ENCODE peak calls at places on chromosomes 1 and 21, in six cellular contexts. F is trophoblast cell, J is IMR-90, D is neuronal stem cell, K is H1, X is mesendoderm. M is an unnamed sample.

GRCh38 chr1:234730542-234731370 is 120.8 kb upstream of the IRF2BP2 start:
- DNase-seq in D (no peak), F (no peak), J (no peak), K (no peak), X (peak), M (no peak)

GRCh38 chr1:12709696-12710095 is 6.2 kb upstream of the AADACL3 start:
- DNase-seq in K (no peak), F (peak), J (no peak), X (no peak), D (no peak), M (no peak)

GRCh38 chr1:169896013-169896412 is 2.3 kb upstream of the SCYL3 start:
- DNase-seq in K (no peak), J (no peak), F (no peak), D (no peak), X (no peak), M (no peak)

GRCh38 chr1:46183119-46183842 is 7.0 kb upstream of the P3R3URF start:
- DNase-seq in J (peak), D (no peak), F (peak), X (no peak), K (no peak), M (peak)

GRCh38 chr1:30418426-30419245 is 304.7 kb downstream of the MATN1 start:
- DNase-seq in X (no peak), J (no peak), K (no peak), F (no peak), D (no peak), M (no peak)

GRCh38 chr1:180173952-180174351 is 19.3 kb downstream of the QSOX1 start:
- DNase-seq in K (no peak), F (peak), D (no peak), J (peak), X (no peak), M (no peak)

GRCh38 chr1:221335161-221336101 is 406.5 kb downstream of the DUSP10 start:
- DNase-seq in J (peak), K (no peak), F (peak), X (peak), D (peak), M (peak)

GRCh38 chr1:94259635-94260289 is 22.4 kb upstream of the ARHGAP29 start:
- DNase-seq in K (no peak), F (peak), X (no peak), D (no peak), J (peak), M (no peak)

GRCh38 chr1:169568497-169568896 is 17.8 kb downstream of the F5 start:
- DNase-seq in X (no peak), K (no peak), F (no peak), J (no peak), D (no peak), M (no peak)

GRCh38 chr1:59039551-59039950 is 255.7 kb upstream of the JUN start:
- DNase-seq in F (no peak), X (no peak), J (no peak), D (no peak), K (no peak), M (no peak)

GRCh38 chr1:225440380-225440957 is 12.6 kb upstream of the LBR start:
- DNase-seq in D (no peak), X (no peak), F (no peak), K (no peak), J (no peak), M (no peak)

GRCh38 chr1:150613061-150613920 is 16.1 kb downstream of the ENSA start:
- DNase-seq in D (no peak), K (no peak), X (no peak), J (peak), F (peak), M (peak)

GRCh38 chr1:35079003-35079930 is at the start of gene ZMYM1:
- DNase-seq in X (peak), J (peak), K (peak), F (peak), D (peak), M (peak)

GRCh38 chr1:111735858-111736544 is 3.2 kb downstream of the INKA2 start:
- DNase-seq in K (no peak), X (peak), F (no peak), D (no peak), J (peak), M (peak)

GRCh38 chr1:87148670-87149069 is 180.0 kb upstream of the LMO4 start:
- DNase-seq in D (no peak), F (peak), K (no peak), X (no peak), J (no peak), M (no peak)

GRCh38 chr1:3585940-3586568 is 25.3 kb downstream of the MEGF6 start:
- DNase-seq in F (no peak), X (no peak), D (no peak), J (no peak), K (no peak), M (no peak)

GRCh38 chr21:38042246-38042645 is 126.0 kb upstream of the KCNJ6 start:
- DNase-seq in D (no peak), X (no peak), J (no peak), K (no peak), F (no peak), M (no peak)

GRCh38 chr1:229869687-229870086 is 197.4 kb upstream of the GALNT2 start:
- DNase-seq in D (no peak), F (no peak), K (no peak), X (no peak), J (no peak), M (no peak)

DNA sequence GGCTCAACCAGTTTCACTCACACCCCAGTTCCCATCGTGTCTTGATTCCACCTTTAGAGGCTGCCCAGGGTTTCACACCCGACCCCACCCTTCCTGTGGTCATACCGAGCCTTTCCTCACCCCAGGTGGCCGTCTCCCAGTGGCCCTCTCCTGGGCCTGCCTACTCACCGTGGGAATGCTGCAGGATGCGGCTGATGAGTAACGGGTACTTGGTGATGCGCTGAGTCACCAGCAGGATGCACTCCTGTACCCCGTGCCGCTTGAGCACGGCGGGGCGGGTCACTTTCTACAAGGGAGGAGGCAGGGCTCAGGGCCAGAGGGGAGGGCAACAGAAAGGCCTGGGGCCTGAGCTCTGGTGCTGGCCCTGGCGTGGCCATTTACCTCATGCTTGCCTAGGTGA is 16.4 kb downstream of the ARHGEF2 start:
- DNase-seq in D (no peak), F (peak), X (peak), K (no peak), J (peak), M (peak)
- H3K9ac ChIP-seq in D (no peak), F (no peak), X (no peak), K (no peak), J (no peak), M (peak)

GRCh38 chr1:15196069-15196468 is 42.5 kb downstream of the TMEM51 start:
- DNase-seq in X (no peak), F (no peak), K (no peak), J (no peak), D (no peak), M (no peak)

GRCh38 chr1:15197591-15198447 is 44.3 kb downstream of the TMEM51 start:
- DNase-seq in F (no peak), K (no peak), X (peak), J (no peak), D (no peak), M (no peak)

GRCh38 chr1:15196807-15197530 is 43.4 kb downstream of the TMEM51 start:
- DNase-seq in J (no peak), X (peak), D (no peak), K (no peak), F (no peak), M (no peak)

GRCh38 chr1:15192916-15193550 is 39.5 kb downstream of the TMEM51 start:
- DNase-seq in J (no peak), X (no peak), D (no peak), F (no peak), K (no peak), M (no peak)

GRCh38 chr1:15195420-15196052 is 42.0 kb downstream of the TMEM51 start:
- DNase-seq in D (no peak), J (no peak), X (no peak), K (no peak), F (peak), M (no peak)
- H2BK120ac ChIP-seq in D (no peak), J (no peak), X (no peak), K (no peak), F (no peak), M (no peak)

GRCh38 chr1:246111570-246111969 is 395.5 kb downstream of the SMYD3 start:
- DNase-seq in X (no peak), J (no peak), K (no peak), D (no peak), F (no peak), M (no peak)

GRCh38 chr1:246117066-246117791 is 389.9 kb downstream of the SMYD3 start:
- DNase-seq in X (peak), K (no peak), D (no peak), F (peak), J (peak), M (peak)

GRCh38 chr1:246110343-246111219 is 396.5 kb downstream of the SMYD3 start:
- DNase-seq in X (peak), K (no peak), D (no peak), F (no peak), J (peak), M (peak)

GRCh38 chr1:246113555-246114095 is 393.5 kb downstream of the SMYD3 start:
- DNase-seq in D (no peak), X (peak), J (peak), F (no peak), K (no peak), M (peak)

DNA sequence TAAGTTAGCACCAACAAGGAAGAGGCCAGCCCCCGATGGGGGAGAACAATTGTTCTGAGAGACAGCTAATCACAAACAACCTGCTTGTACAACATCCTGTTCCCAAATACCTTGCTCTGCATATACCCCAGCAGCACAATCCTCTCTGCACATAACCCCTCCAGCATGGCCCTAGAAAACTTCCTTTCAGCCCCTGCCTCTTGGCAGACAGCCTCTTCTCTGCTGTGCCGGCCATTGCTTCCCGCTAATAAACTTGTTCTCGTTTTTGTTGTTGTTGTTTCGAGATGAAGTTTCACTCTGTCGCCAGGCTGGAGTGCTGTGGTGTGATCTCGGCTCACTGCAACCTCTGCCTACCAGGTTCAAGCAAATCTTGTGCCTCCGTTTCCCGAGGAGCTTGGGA is 392.7 kb downstream of the SMYD3 start:
- DNase-seq in D (no peak), J (no peak), K (no peak), X (peak), F (no peak), M (no peak)
- H3K18ac ChIP-seq in D (no peak), J (no peak), K (no peak), X (no peak), F (no peak), M (peak)

DNA sequence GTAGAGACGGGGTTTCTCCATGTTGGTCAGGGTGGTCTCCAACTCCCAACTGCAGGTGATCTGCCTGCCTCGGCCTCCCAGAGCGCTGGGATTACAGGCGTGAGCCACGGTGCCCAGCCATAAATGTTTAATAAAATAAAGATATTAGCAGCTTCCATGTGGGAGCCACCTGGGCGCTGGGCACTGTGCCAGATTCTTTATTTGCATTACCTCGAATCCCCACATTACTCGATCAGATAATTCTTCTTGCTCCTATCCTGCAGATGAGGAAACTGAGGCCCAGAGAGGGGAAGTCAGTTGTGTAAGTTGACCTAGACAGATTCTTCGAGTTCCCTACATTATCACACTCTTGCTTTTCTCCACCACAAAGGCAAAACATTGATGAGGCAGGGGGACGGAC is 24.9 kb upstream of the TENT5B start:
- DNase-seq in X (no peak), J (no peak), D (no peak), F (no peak), K (no peak), M (no peak)
- H3K9ac ChIP-seq in X (no peak), J (no peak), D (no peak), F (no peak), K (no peak), M (no peak)

DNA sequence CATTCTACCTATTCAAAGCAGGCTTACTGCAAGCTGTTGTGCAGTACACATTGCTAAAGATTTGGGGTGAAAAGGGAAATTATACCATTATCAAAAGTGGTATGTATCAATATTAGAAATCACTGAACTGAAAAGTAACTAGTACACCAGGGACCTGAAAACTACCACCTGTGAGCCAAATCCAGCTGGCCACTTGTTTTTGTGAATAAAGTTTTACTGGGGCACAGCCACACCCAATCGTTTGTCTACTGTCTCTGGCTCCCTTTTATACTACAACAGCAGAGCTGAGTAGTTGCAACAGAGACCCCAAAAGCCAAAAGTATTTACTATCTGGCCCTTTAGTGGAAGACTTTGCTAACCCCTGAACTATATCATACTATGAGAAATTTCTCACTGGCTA is 13.8 kb upstream of the CR1L start:
- DNase-seq in J (no peak), D (no peak), X (no peak), F (no peak), K (no peak), M (no peak)
- H2BK120ac ChIP-seq in J (no peak), D (no peak), X (no peak), F (no peak), K (peak), M (no peak)

DNA sequence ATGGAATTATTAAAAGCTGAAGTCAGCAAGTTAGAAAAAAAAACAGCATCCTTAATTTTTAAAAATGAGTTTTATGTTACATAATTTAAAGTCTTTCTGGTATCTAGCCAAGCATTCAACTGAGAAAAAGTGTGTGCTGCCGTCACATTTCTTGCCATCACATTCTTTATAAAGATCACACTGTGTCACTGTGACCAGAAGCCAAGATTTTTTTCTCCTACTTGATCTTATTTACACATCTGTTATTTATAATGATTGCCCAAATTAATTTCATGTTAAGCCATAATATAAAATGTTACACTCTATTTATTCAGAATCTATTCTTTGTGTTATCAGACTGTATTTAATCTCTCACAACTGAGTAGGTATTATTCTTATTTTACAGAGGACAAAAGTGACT is 1603.7 kb downstream of the PLA2G4A start:
- DNase-seq in J (no peak), K (no peak), X (no peak), F (no peak), D (no peak), M (no peak)
- H3K18ac ChIP-seq in J (no peak), K (no peak), X (no peak), F (no peak), D (no peak), M (no peak)

DNA sequence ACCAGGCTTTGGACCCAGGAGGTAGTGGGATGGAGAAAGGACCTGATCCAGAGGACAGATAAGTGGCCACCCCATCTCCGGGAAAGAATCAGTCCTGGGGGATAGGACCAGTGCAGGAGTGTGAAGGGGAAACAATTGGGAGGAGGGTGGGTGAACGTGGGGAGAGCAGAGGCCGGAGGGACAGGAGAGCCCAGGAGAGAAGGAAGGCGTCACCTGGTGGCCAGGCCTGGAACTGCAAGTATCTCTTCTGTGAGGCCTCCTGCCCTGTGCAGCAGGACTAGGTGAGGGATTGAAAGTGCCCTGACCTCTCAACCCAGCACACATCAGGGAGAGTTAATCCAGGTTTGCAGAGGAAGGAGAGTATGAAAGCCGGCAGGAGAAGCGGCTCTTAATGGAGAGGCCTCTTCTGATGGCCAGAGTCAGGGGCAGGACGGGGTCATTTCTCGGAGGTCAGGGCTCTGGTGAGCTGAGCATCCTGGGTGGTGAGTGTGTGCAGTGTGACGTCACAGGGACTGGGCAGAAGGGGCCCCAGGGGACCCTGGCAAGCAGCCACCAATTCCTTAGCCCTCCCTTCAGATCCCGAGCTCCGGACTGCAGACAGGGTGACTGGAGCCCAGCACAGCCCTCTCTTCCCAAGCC is 9.2 kb upstream of the LAD1 start:
- DNase-seq in J (peak), K (peak), X (peak), D (peak), F (peak), M (peak)
- H3K9ac ChIP-seq in J (no peak), K (no peak), X (no peak), D (no peak), F (no peak), M (no peak)